ENCODE peak calls at places on chromosomes 2 and 18, in nine cellular contexts. D is brain microvascular endothelial cell, J is stomach, Q is heart left ventricle, L is neural crest cell, Z is AG09309, G is spleen, H is type B pancreatic cell, I is Calu3. C is an unnamed sample.

GRCh38 chr2:149652520-149652919 is 64.9 kb upstream of the MMADHC start:
- DNase-seq in I (no peak), G (no peak), Q (no peak), L (no peak), D (no peak), Z (no peak), J (no peak), H (no peak), C (no peak)

GRCh38 chr18:34224423-34225217 is at the start of gene NOL4:
- DNase-seq in I (peak; percentile 19), J (peak; percentile 45), D (no peak), Z (no peak), Q (no peak), L (peak; percentile 63), H (peak; percentile 82), G (peak; percentile 74), C (peak; percentile 53)

GRCh38 chr2:20578895-20579825 is 71.7 kb downstream of the HS1BP3 start:
- DNase-seq in J (peak; percentile 55), I (peak; percentile 79), G (peak; percentile 86), H (no peak), Z (peak; percentile 83), Q (peak; percentile 90), D (peak; percentile 99), L (peak; percentile 52), C (peak; percentile 78)

GRCh38 chr2:4340536-4340935 is 637.2 kb downstream of the DCDC2C start:
- DNase-seq in H (no peak), L (no peak), Z (no peak), D (peak; percentile 14), J (no peak), I (no peak), G (no peak), Q (no peak), C (no peak)

GRCh38 chr2:81734981-81735380 is 1430.4 kb upstream of the LRRTM1 start:
- DNase-seq in L (no peak), I (no peak), Q (no peak), G (no peak), H (no peak), Z (no peak), J (no peak), D (no peak), C (no peak)

GRCh38 chr2:120999374-121000097 is 263.9 kb downstream of the GLI2 start:
- DNase-seq in J (no peak), Z (no peak), I (no peak), D (no peak), G (no peak), H (peak; percentile 27), Q (no peak), L (no peak), C (no peak)

GRCh38 chr2:85769236-85769986 is 15.6 kb downstream of the ATOH8 start:
- DNase-seq in G (no peak), I (peak; percentile 22), D (no peak), Q (peak; percentile 33), J (no peak), H (no peak), Z (no peak), L (no peak), C (no peak)

GRCh38 chr2:152532241-152532640 is 185.0 kb downstream of the PRPF40A start:
- DNase-seq in J (no peak), H (no peak), Z (peak; percentile 47), L (no peak), D (no peak), G (no peak), Q (no peak), I (no peak), C (no peak)

GRCh38 chr2:232368311-232368731 is 10.2 kb upstream of the ALPP start:
- DNase-seq in H (no peak), G (no peak), Z (no peak), L (no peak), Q (no peak), I (no peak), J (no peak), D (no peak), C (no peak)

GRCh38 chr2:158772306-158773078 is 22.6 kb upstream of the DAPL1 start:
- DNase-seq in J (no peak), Q (no peak), H (no peak), Z (no peak), I (no peak), G (no peak), D (no peak), L (no peak), C (no peak)

GRCh38 chr2:215417400-215417951 is 18.4 kb downstream of the FN1 start:
- DNase-seq in D (peak; percentile 47), J (no peak), G (no peak), Q (no peak), H (no peak), L (no peak), Z (no peak), I (no peak), C (no peak)

GRCh38 chr2:120118018-120118417 is 105.1 kb downstream of the EPB41L5 start:
- DNase-seq in H (no peak), I (no peak), Z (no peak), D (no peak), L (no peak), J (no peak), Q (no peak), G (no peak), C (no peak)

GRCh38 chr18:48627216-48627615 is 88.4 kb downstream of the CTIF start:
- DNase-seq in L (no peak), Q (no peak), J (no peak), Z (no peak), G (no peak), I (no peak), H (no peak), D (no peak), C (no peak)

GRCh38 chr2:133200684-133201421 is 367.4 kb downstream of the NCKAP5 start:
- DNase-seq in J (no peak), Q (no peak), L (no peak), Z (peak; percentile 89), D (peak; percentile 98), G (no peak), H (no peak), I (peak; percentile 22), C (no peak)

GRCh38 chr2:22360735-22361374 is 1024.1 kb upstream of the KLHL29 start:
- DNase-seq in G (no peak), H (no peak), Q (no peak), J (no peak), L (no peak), D (no peak), I (no peak), Z (no peak), C (no peak)

GRCh38 chr2:27681844-27682243 is 18.2 kb downstream of the SLC4A1AP start:
- DNase-seq in I (peak; percentile 19), H (no peak), D (peak; percentile 63), L (no peak), Q (no peak), Z (peak; percentile 18), J (no peak), G (no peak), C (peak; percentile 31)

GRCh38 chr18:2571200-2572143 is at the start of the genes METTL4 and NDC80:
- DNase-seq in L (peak; percentile 80), H (peak; percentile 89), G (peak; percentile 96), Z (no peak), D (peak; percentile 79), J (peak; percentile 84), Q (peak; percentile 89), I (peak; percentile 85), C (peak; percentile 82)
- TF ChIP-seq CTCF in L (no peak), H (no peak), G (no peak), Z (no peak), D (no peak), J (no peak), Q (no peak), I (no peak), C (no peak)

DNA sequence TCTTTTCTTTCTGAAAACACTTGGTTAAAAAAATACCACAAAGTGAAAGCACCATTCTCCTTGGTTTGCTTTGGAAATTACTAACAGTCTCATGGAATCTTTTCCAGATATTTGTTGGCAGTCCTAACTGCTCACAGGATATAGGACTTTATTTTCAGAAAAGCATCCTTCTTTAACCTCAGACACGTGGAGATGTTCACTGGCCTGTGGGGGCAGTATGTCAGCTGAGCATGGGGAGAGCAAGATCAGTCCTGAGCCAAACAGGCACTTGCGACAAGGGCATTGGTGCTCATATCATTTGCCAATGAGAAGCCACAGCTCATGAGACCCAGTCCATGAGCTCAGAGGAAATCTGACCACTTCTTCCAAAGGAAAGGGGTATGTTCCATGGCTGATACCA is 371.9 kb downstream of the NBAS start:
- DNase-seq in D (no peak), Z (no peak), G (no peak), L (no peak), Q (no peak), J (no peak), H (no peak), I (no peak), C (no peak)
- TF ChIP-seq CTCF in D (peak; percentile 27), Z (peak; percentile 5), G (no peak), L (no peak), Q (no peak), J (no peak), H (no peak), I (no peak), C (no peak)

GRCh38 chr18:47545613-47546012 is 294.2 kb upstream of the SKOR2 start:
- DNase-seq in H (no peak), L (no peak), I (no peak), J (no peak), D (no peak), Q (no peak), G (no peak), Z (no peak), C (no peak)
- TF ChIP-seq CTCF in H (no peak), L (no peak), I (no peak), J (no peak), D (no peak), Q (no peak), G (no peak), Z (no peak), C (no peak)

GRCh38 chr2:72893594-72894319 is 6.5 kb downstream of the SPR start:
- DNase-seq in Z (no peak), J (no peak), L (peak; percentile 66), D (peak; percentile 74), H (no peak), Q (no peak), G (no peak), I (peak; percentile 77), C (peak; percentile 42)
- TF ChIP-seq CTCF in Z (peak; percentile 88), J (peak; percentile 33), L (peak; percentile 69), D (peak; percentile 92), H (peak; percentile 78), Q (peak; percentile 58), G (no peak), I (peak; percentile 84), C (peak; percentile 52)

GRCh38 chr18:24446953-24447537 is 13.4 kb upstream of the HRH4 start:
- DNase-seq in Z (no peak), J (no peak), G (no peak), H (no peak), D (no peak), Q (no peak), I (no peak), L (no peak), C (no peak)
- TF ChIP-seq CTCF in Z (peak; percentile 21), J (no peak), G (no peak), H (peak; percentile 23), D (peak; percentile 32), Q (no peak), I (no peak), L (no peak), C (no peak)

C was measured in body of pancreas.